ENCODE peak calls at places on chromosomes 13 and 19, in nine cellular contexts. H, O, P, S, Q, L, Z, J and F are unnamed samples.

GRCh38 chr19:43489310-43489709 is 15.2 kb downstream of the PHLDB3 start:
- DNase-seq in H (no peak), O (no peak), P (no peak), S (no peak), Q (no peak), L (no peak), Z (no peak), J (no peak), F (no peak)

GRCh38 chr19:19632661-19633060 is 4.6 kb upstream of the LPAR2 start:
- DNase-seq in H (no peak), O (no peak), P (no peak), S (no peak), Q (no peak), L (no peak), Z (no peak), J (no peak), F (no peak)

GRCh38 chr19:12884926-12885748 is 1.9 kb downstream of the KLF1 start:
- DNase-seq in H (peak; percentile 71), O (peak; percentile 85), P (peak; percentile 86), S (peak; percentile 47), Q (no peak), L (no peak), Z (peak; percentile 92), J (peak; percentile 91), F (peak; percentile 52)

GRCh38 chr13:45768668-45769067 is 66.5 kb downstream of the CBY2 start:
- DNase-seq in H (no peak), O (no peak), P (no peak), S (no peak), Q (no peak), L (no peak), Z (no peak), J (no peak), F (no peak)

GRCh38 chr13:71875823-71876222 is 8.8 kb upstream of the DACH1 start:
- DNase-seq in H (no peak), O (no peak), P (no peak), S (no peak), Q (no peak), L (no peak), Z (no peak), J (no peak), F (no peak)

GRCh38 chr13:29908411-29908810 is 58.0 kb upstream of the UBL3 start:
- DNase-seq in H (peak; percentile 30), O (peak; percentile 69), P (no peak), S (peak; percentile 89), Q (no peak), L (no peak), Z (no peak), J (no peak), F (no peak)

GRCh38 chr19:12202250-12202649 is 39.4 kb downstream of the ZNF136 start:
- DNase-seq in H (peak; percentile 29), O (peak; percentile 51), P (no peak), S (peak; percentile 12), Q (no peak), L (no peak), Z (peak; percentile 34), J (peak; percentile 43), F (no peak)

GRCh38 chr19:32646556-32646955 is 28.4 kb downstream of the ANKRD27 start:
- DNase-seq in H (no peak), O (no peak), P (no peak), S (no peak), Q (no peak), L (no peak), Z (peak; percentile 9), J (no peak), F (no peak)

GRCh38 chr19:12065100-12065538 is 588 bp downstream of the ZNF844 start:
- DNase-seq in H (no peak), O (no peak), P (no peak), S (peak; percentile 38), Q (peak; percentile 37), L (peak; percentile 45), Z (no peak), J (no peak), F (no peak)

GRCh38 chr13:101397742-101398141 is 18.6 kb downstream of the NALCN start:
- DNase-seq in H (no peak), O (no peak), P (no peak), S (peak; percentile 98), Q (peak; percentile 26), L (peak; percentile 95), Z (no peak), J (no peak), F (no peak)

GRCh38 chr13:109698779-109699178 is 87.6 kb downstream of the IRS2 start:
- DNase-seq in H (no peak), O (no peak), P (no peak), S (peak; percentile 84), Q (peak; percentile 73), L (no peak), Z (no peak), J (no peak), F (no peak)

GRCh38 chr19:31296741-31297390 is 52.4 kb downstream of the TSHZ3 start:
- DNase-seq in H (no peak), O (no peak), P (no peak), S (no peak), Q (no peak), L (no peak), Z (no peak), J (no peak), F (no peak)

GRCh38 chr19:43148233-43148632 is 38.1 kb downstream of the PSG5 start:
- DNase-seq in H (no peak), O (no peak), P (no peak), S (peak; percentile 75), Q (no peak), L (peak; percentile 31), Z (no peak), J (no peak), F (no peak)

GRCh38 chr13:30153871-30154426 is 153.4 kb downstream of the KATNAL1 start:
- DNase-seq in H (no peak), O (no peak), P (no peak), S (peak; percentile 42), Q (no peak), L (no peak), Z (no peak), J (no peak), F (no peak)

GRCh38 chr13:32205426-32206096 is 109.6 kb downstream of the ZAR1L start:
- DNase-seq in H (no peak), O (no peak), P (no peak), S (no peak), Q (no peak), L (no peak), Z (no peak), J (no peak), F (no peak)

GRCh38 chr19:51127755-51128154 is 3.0 kb downstream of the SIGLEC9 start:
- DNase-seq in H (no peak), O (no peak), P (no peak), S (peak; percentile 61), Q (no peak), L (no peak), Z (no peak), J (no peak), F (no peak)

GRCh38 chr19:32318884-32319520 is 26.4 kb upstream of the ZNF507 start:
- DNase-seq in H (no peak), O (no peak), P (no peak), S (peak; percentile 42), Q (no peak), L (peak; percentile 48), Z (no peak), J (peak; percentile 42), F (no peak)

GRCh38 chr19:14089662-14090508 is 666 bp downstream of the SAMD1 start:
- DNase-seq in H (peak; percentile 60), O (peak; percentile 79), P (peak; percentile 51), S (peak; percentile 76), Q (no peak), L (no peak), Z (peak; percentile 52), J (no peak), F (no peak)

GRCh38 chr13:76285463-76285862 is 600.7 kb downstream of the KCTD12 start:
- DNase-seq in H (no peak), O (no peak), P (no peak), S (no peak), Q (no peak), L (no peak), Z (no peak), J (no peak), F (no peak)